ENCODE peak calls at places on chromosome 4, in seven cellular contexts. I, B, P, K, T, N and G are unnamed samples.

GRCh38 chr4:15427126-15427525 is 707 bp upstream of the C1QTNF7 start:
- DNase-seq in I (no peak), B (no peak), P (no peak), K (no peak), T (no peak), N (no peak), G (no peak)

GRCh38 chr4:148286043-148286442 is 156.2 kb downstream of the NR3C2 start:
- DNase-seq in I (no peak), B (no peak), P (no peak), K (no peak), T (no peak), N (no peak), G (no peak)

GRCh38 chr4:57291911-57292310 is 181.7 kb upstream of the IGFBP7 start:
- DNase-seq in I (no peak), B (no peak), P (no peak), K (no peak), T (no peak), N (no peak), G (no peak)

GRCh38 chr4:133581971-133582619 is 433.0 kb downstream of the PCDH10 start:
- DNase-seq in I (no peak), B (no peak), P (no peak), K (no peak), T (no peak), N (no peak), G (no peak)

GRCh38 chr4:56976878-56977320 is 507 bp downstream of the NOA1 start:
- DNase-seq in I (peak), B (peak), P (peak), K (peak), T (peak), N (peak), G (peak)

GRCh38 chr4:187192266-187192665 is 468.6 kb upstream of the FAT1 start:
- DNase-seq in I (no peak), B (no peak), P (no peak), K (no peak), T (no peak), N (no peak), G (no peak)

GRCh38 chr4:177692907-177693306 is 250.7 kb upstream of the AGA start:
- DNase-seq in I (no peak), B (no peak), P (no peak), K (no peak), T (no peak), N (no peak), G (no peak)

GRCh38 chr4:31702291-31702690 is 982.1 kb downstream of the PCDH7 start:
- DNase-seq in I (no peak), B (no peak), P (no peak), K (no peak), T (no peak), N (no peak), G (no peak)

GRCh38 chr4:172515266-172515879 is 653.2 kb upstream of the GALNT7 start:
- DNase-seq in I (no peak), B (no peak), P (no peak), K (no peak), T (no peak), N (peak), G (no peak)

GRCh38 chr4:624705-625590 is at the start of gene PDE6B:
- DNase-seq in I (no peak), B (no peak), P (no peak), K (no peak), T (no peak), N (peak), G (no peak)

GRCh38 chr4:141646969-141647368 is 10.6 kb downstream of the IL15 start:
- DNase-seq in I (no peak), B (no peak), P (no peak), K (no peak), T (no peak), N (no peak), G (no peak)